ENCODE peak calls at places on chromosomes 2 and 18, in seven cellular contexts. X is KBM-7, E is NCI-H446 treated with DMSO at 0.1 percent for 48 hours, H is A172, W is left colon, M is T follicular helper cell, S is H9. R is an unnamed sample.

GRCh38 chr18:10417679-10418078 is 36.8 kb upstream of the APCDD1 start:
- DNase-seq in X (no peak), E (no peak), H (no peak), W (no peak), M (no peak), S (no peak), R (peak; percentile 91)

GRCh38 chr2:5696741-5697521 is 4.7 kb downstream of the SOX11 start:
- DNase-seq in X (no peak), E (no peak), H (peak; percentile 54), W (no peak), M (no peak), S (peak; percentile 70), R (peak; percentile 68)

GRCh38 chr18:61333746-61334490 is 688 bp downstream of the CDH20 start:
- DNase-seq in X (no peak), E (no peak), H (no peak), W (peak; percentile 7), M (no peak), S (peak; percentile 52), R (no peak)

GRCh38 chr2:73979021-73979420 is 5.7 kb upstream of the TET3 start:
- DNase-seq in X (no peak), E (no peak), H (no peak), W (no peak), M (peak; percentile 64), S (peak; percentile 76), R (no peak)

GRCh38 chr18:75896865-75897264 is 469.4 kb upstream of the SMIM21 start:
- DNase-seq in X (no peak), E (no peak), H (peak; percentile 49), W (no peak), M (no peak), S (no peak), R (no peak)

GRCh38 chr18:59509477-59510173 is 150.6 kb upstream of the LMAN1 start:
- DNase-seq in X (no peak), E (no peak), H (no peak), W (no peak), M (no peak), S (no peak), R (no peak)

GRCh38 chr2:203733683-203734082 is 27.2 kb downstream of the CD28 start:
- DNase-seq in X (no peak), E (no peak), H (no peak), W (no peak), M (no peak), S (no peak), R (no peak)

GRCh38 chr2:11753886-11754704 is 7.7 kb downstream of the LPIN1 start:
- DNase-seq in X (peak; percentile 65), E (no peak), H (peak; percentile 87), W (peak; percentile 46), M (peak; percentile 60), S (no peak), R (no peak)

GRCh38 chr2:172533687-172534086 is 22.2 kb upstream of the PDK1 start:
- DNase-seq in X (no peak), E (no peak), H (no peak), W (no peak), M (no peak), S (no peak), R (no peak)

GRCh38 chr2:61016392-61017002 is 1.0 kb upstream of the PEX13 start:
- DNase-seq in X (no peak), E (no peak), H (peak; percentile 4), W (no peak), M (no peak), S (no peak), R (no peak)

GRCh38 chr2:176080540-176081355 is 3.0 kb downstream of the EVX2 start:
- DNase-seq in X (peak; percentile 60), E (no peak), H (no peak), W (no peak), M (no peak), S (peak; percentile 58), R (no peak)

GRCh38 chr2:210577263-210578071 is 21.1 kb downstream of the CPS1 start:
- DNase-seq in X (peak; percentile 51), E (no peak), H (peak; percentile 61), W (no peak), M (no peak), S (no peak), R (no peak)

GRCh38 chr18:25289040-25289631 is 62.8 kb downstream of the ZNF521 start:
- DNase-seq in X (peak; percentile 11), E (peak; percentile 56), H (no peak), W (no peak), M (no peak), S (no peak), R (no peak)

GRCh38 chr2:132797551-132797950 is 127.5 kb upstream of the LYPD1 start:
- DNase-seq in X (no peak), E (no peak), H (peak; percentile 53), W (no peak), M (no peak), S (no peak), R (no peak)

GRCh38 chr2:190199109-190199508 is 120.5 kb downstream of the HIBCH start:
- DNase-seq in X (no peak), E (no peak), H (no peak), W (no peak), M (no peak), S (no peak), R (no peak)

GRCh38 chr2:191302459-191303155 is 57.4 kb downstream of the MYO1B start:
- DNase-seq in X (peak; percentile 52), E (no peak), H (no peak), W (no peak), M (no peak), S (no peak), R (peak; percentile 74)

GRCh38 chr2:1607971-1608688 is 136.2 kb downstream of the PXDN start:
- DNase-seq in X (no peak), E (no peak), H (peak; percentile 35), W (no peak), M (no peak), S (no peak), R (no peak)

GRCh38 chr2:197615033-197615652 is 60.2 kb downstream of the RFTN2 start:
- DNase-seq in X (no peak), E (no peak), H (no peak), W (peak; percentile 29), M (no peak), S (no peak), R (no peak)

GRCh38 chr18:44589709-44590108 is 91.0 kb upstream of the SETBP1 start:
- DNase-seq in X (no peak), E (peak; percentile 49), H (peak; percentile 74), W (no peak), M (no peak), S (no peak), R (no peak)

GRCh38 chr2:49068613-49069012 is 85.7 kb downstream of the FSHR start:
- DNase-seq in X (no peak), E (no peak), H (no peak), W (no peak), M (no peak), S (no peak), R (no peak)

GRCh38 chr2:158502984-158503383 is 46.2 kb downstream of the PKP4 start:
- DNase-seq in X (no peak), E (no peak), H (peak; percentile 50), W (no peak), M (no peak), S (no peak), R (no peak)

GRCh38 chr2:149313512-149313972 is 16.8 kb upstream of the LYPD6 start:
- DNase-seq in X (peak; percentile 11), E (peak; percentile 67), H (peak; percentile 69), W (peak; percentile 44), M (no peak), S (peak; percentile 72), R (no peak)

GRCh38 chr2:135152361-135152760 is 100.3 kb downstream of the RAB3GAP1 start:
- DNase-seq in X (no peak), E (no peak), H (no peak), W (no peak), M (no peak), S (no peak), R (no peak)

GRCh38 chr2:134127496-134127895 is 126.4 kb upstream of the MGAT5 start:
- DNase-seq in X (no peak), E (no peak), H (no peak), W (peak; percentile 30), M (peak; percentile 14), S (no peak), R (no peak)